ENCODE peak calls at places on chromosomes 13 and 19, in five cellular contexts. R, W, U, G and D are unnamed samples.

GRCh38 chr19:28710278-28710677 is 502.7 kb downstream of the UQCRFS1 start:
- DNase-seq in R (peak; percentile 67), W (no peak), U (peak; percentile 76), G (peak; percentile 59), D (peak; percentile 83)

GRCh38 chr13:39196957-39197644 is 158.8 kb downstream of the NHLRC3 start:
- DNase-seq in R (no peak), W (no peak), U (no peak), G (no peak), D (no peak)

GRCh38 chr13:46386996-46387851 is at the start of gene RUBCNL:
- DNase-seq in R (no peak), W (peak; percentile 70), U (peak; percentile 41), G (peak; percentile 57), D (peak; percentile 53)

GRCh38 chr13:21435710-21436151 is 23.4 kb downstream of the ZDHHC20 start:
- DNase-seq in R (peak; percentile 89), W (no peak), U (peak; percentile 87), G (no peak), D (peak; percentile 30)

GRCh38 chr19:390386-391198 is 18.4 kb downstream of the C2CD4C start:
- DNase-seq in R (no peak), W (no peak), U (no peak), G (no peak), D (no peak)

GRCh38 chr13:95797016-95797415 is 120.1 kb downstream of the DNAJC3 start:
- DNase-seq in R (no peak), W (no peak), U (peak; percentile 63), G (no peak), D (no peak)

GRCh38 chr19:741506-742131 is 9.3 kb upstream of the MISP start:
- DNase-seq in R (no peak), W (peak; percentile 65), U (no peak), G (no peak), D (peak; percentile 41)

GRCh38 chr13:45851171-45851889 is at the start of gene SIAH3:
- DNase-seq in R (no peak), W (peak; percentile 43), U (peak; percentile 5), G (no peak), D (no peak)

GRCh38 chr13:26422036-26422435 is 135.4 kb upstream of the WASF3 start:
- DNase-seq in R (no peak), W (no peak), U (no peak), G (no peak), D (no peak)

GRCh38 chr13:20340136-20340758 is 108.1 kb upstream of the GJB6 start:
- DNase-seq in R (no peak), W (no peak), U (no peak), G (no peak), D (no peak)

GRCh38 chr13:59034198-59034597 is 1129.5 kb downstream of the DIAPH3 start:
- DNase-seq in R (no peak), W (no peak), U (no peak), G (peak; percentile 6), D (peak; percentile 71)

GRCh38 chr19:33601583-33601982 is 20.2 kb upstream of the CHST8 start:
- DNase-seq in R (no peak), W (no peak), U (no peak), G (no peak), D (no peak)
- H3K4ac ChIP-seq in R (no peak overlapping the region), W (no peak overlapping the region), U (no peak overlapping the region), G (no peak overlapping the region), D (no peak overlapping the region)

DNA sequence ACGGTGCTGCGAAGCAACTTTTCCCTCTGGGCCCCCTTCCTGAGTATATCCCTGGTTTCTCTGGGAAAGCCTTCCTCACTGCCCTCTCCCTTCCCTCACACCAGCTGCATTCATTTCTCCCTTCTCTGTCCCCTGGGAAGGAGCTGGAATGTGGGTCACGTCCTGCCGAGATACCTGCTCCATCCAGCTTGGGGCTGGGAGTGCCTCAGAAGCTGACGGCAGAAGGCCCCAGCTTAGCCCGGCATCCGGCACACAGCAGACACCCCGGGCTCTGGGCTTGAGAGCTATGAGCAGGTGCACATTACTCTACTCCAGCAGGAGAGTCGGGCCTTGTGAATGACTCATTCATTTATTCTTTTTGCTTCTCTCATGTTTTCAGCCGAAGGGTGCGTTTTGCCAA is 170.6 kb downstream of the TEX29 start:
- DNase-seq in R (no peak), W (no peak), U (no peak), G (no peak), D (no peak)
- H3K23ac ChIP-seq in R (no peak overlapping the region), W (no peak overlapping the region), U (no peak overlapping the region), G (no peak overlapping the region), D (no peak overlapping the region)

GRCh38 chr19:38320969-38321339 is 1.3 kb downstream of the KCNK6 start:
- DNase-seq in R (no peak), W (no peak), U (no peak), G (no peak), D (no peak)

GRCh38 chr19:38319421-38320258 is at the start of gene KCNK6:
- DNase-seq in R (no peak), W (peak; percentile 78), U (peak; percentile 32), G (no peak), D (peak; percentile 33)

GRCh38 chr19:38317104-38317612 is 1.4 kb upstream of the YIF1B start:
- DNase-seq in R (no peak), W (no peak), U (no peak), G (no peak), D (no peak)

GRCh38 chr19:38316477-38317067 is 825 bp upstream of the YIF1B start:
- DNase-seq in R (no peak), W (no peak), U (no peak), G (no peak), D (no peak)

GRCh38 chr19:38318595-38319142 is 976 bp upstream of the KCNK6 start:
- DNase-seq in R (no peak), W (no peak), U (no peak), G (no peak), D (no peak)
- H3K4me1 ChIP-seq in R (peaks cover 6% of the 10 kb centered on the region), W (no peaks in the 10 kb centered on the region), U (peaks cover 27% of the 10 kb centered on the region), G (peaks cover 7% of the 10 kb centered on the region), D (peaks cover 10% of the 10 kb centered on the region)

GRCh38 chr19:5678071-5678682 is 2.1 kb downstream of the MICOS13 start:
- DNase-seq in R (no peak), W (no peak), U (no peak), G (no peak), D (no peak)

GRCh38 chr19:5679289-5680082 is 830 bp downstream of the MICOS13 start:
- DNase-seq in R (no peak), W (peak; percentile 38), U (no peak), G (no peak), D (no peak)

GRCh38 chr19:5680437-5681368 is at the start of the genes HSD11B1L and MICOS13:
- DNase-seq in R (peak; percentile 98), W (peak; percentile 99), U (peak; percentile 99), G (peak; percentile 98), D (peak; percentile 99)

GRCh38 chr19:5681446-5682292 is 842 bp downstream of the HSD11B1L start:
- DNase-seq in R (no peak), W (no peak), U (no peak), G (no peak), D (no peak)

GRCh38 chr19:5680083-5680436 is 256 bp downstream of the MICOS13 start:
- DNase-seq in R (peak; percentile 21), W (no peak), U (no peak), G (no peak), D (peak; percentile 40)
- H3K4ac ChIP-seq in R (peak overlapping the region; percentile 85), W (no peak overlapping the region), U (peak overlapping the region; percentile 7), G (no peak overlapping the region), D (peak overlapping the region; percentile 50)

GRCh38 chr19:4232614-4233281 is 3.4 kb downstream of the EBI3 start:
- DNase-seq in R (no peak), W (no peak), U (no peak), G (no peak), D (peak; percentile 93)

GRCh38 chr19:4227771-4228170 is 1.6 kb upstream of the EBI3 start:
- DNase-seq in R (no peak), W (no peak), U (no peak), G (no peak), D (no peak)

GRCh38 chr19:4228765-4229178 is 551 bp upstream of the EBI3 start:
- DNase-seq in R (no peak), W (no peak), U (no peak), G (no peak), D (no peak)

GRCh38 chr19:4225902-4226301 is 3.4 kb upstream of the EBI3 start:
- DNase-seq in R (no peak), W (no peak), U (no peak), G (no peak), D (no peak)

GRCh38 chr19:4229179-4229931 is at the start of gene EBI3:
- DNase-seq in R (peak; percentile 65), W (peak; percentile 54), U (peak; percentile 80), G (no peak), D (peak; percentile 79)
- H3K23ac ChIP-seq in R (peak within 1 kb of the TSS; percentile 42), W (no peak within 1 kb of the TSS), U (no peak within 1 kb of the TSS), G (peak within 1 kb of the TSS; percentile 22), D (no peak within 1 kb of the TSS)

DNA sequence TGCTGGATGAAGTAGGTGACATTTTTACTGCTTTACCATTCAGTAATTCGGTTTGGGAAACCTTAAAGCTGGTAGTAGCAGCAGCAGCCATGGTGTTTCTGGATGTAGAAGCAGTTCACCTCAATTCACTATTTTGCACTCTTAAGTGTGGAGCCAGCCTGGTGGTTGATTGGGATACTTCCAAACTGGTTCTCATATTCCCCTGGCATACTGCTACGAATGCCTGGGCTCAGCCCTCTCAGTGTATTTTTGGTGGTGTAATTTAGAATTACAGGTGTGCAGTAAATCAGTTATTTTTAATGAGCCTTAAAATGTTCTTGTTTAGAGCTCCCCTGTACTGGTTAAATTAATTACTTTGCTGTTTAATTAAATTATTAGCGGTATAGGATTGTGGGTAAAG is 12.4 kb downstream of the HNRNPM start:
- DNase-seq in R (no peak), W (no peak), U (no peak), G (no peak), D (no peak)
- H3K4me1 ChIP-seq in R (peaks cover 35% of the 10 kb centered on the region), W (peaks cover 2% of the 10 kb centered on the region), U (peaks cover 26% of the 10 kb centered on the region), G (peaks cover 6% of the 10 kb centered on the region), D (peaks cover 5% of the 10 kb centered on the region)

DNA sequence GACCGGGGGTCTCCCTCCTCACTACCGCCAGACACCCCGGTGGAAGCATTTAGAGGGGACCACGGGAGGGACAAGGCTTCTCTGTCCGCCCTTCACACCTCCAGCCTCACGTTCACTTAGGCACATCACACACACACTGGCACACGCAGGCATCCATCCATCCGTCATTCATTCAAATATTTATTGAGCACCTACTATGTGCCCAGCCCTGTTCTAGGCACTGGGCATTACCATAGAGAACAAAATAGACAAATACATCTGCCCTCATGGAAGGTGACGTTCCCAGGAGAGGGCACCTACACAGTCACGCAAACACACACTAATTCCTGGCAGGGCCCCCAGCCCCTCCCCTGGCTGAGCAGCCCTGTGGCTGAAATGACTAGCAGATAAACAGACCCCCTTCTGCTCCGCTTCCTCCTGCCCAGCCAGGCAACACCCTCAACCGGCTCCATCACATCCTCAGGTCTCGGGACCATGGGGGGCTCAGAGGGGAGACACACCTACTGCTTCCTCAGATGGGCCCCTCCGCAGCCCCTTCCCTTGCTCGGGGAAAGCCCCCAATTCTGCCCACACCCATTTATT is 3.7 kb upstream of the NOP53 start:
- DNase-seq in R (no peak), W (no peak), U (no peak), G (no peak), D (no peak)
- H3K4ac ChIP-seq in R (peak overlapping the region; percentile 19), W (no peak overlapping the region), U (no peak overlapping the region), G (no peak overlapping the region), D (no peak overlapping the region)